ENCODE peak calls at places on chromosomes 11 and 22, in seven cellular contexts. U is astrocyte of the spinal cord; O is CD4-positive, alpha-beta T cell; D is GM19239; H is heart right ventricle; A is NCI-H1417; C is stimulated activated CD4-positive, alpha-beta T cell treated with anti-CD3 and anti-CD28 coated beads, Interleukin-2, amount 100 ng/mL, for 48 hours. X is an unnamed sample.

GRCh38 chr22:25919452-25919851 is 177.5 kb downstream of the MYO18B start:
- DNase-seq in U (no peak), O (no peak), D (no peak), H (no peak), A (peak), C (no peak), X (peak)

GRCh38 chr11:50170115-50170514 is 137.4 kb downstream of the OR4C45 start:
- DNase-seq in U (no peak), O (no peak), D (no peak), H (no peak), A (no peak), C (no peak), X (no peak)

GRCh38 chr11:113398669-113399430 is 11.3 kb downstream of the ANKK1 start:
- DNase-seq in U (no peak), O (no peak), D (no peak), H (no peak), A (no peak), C (no peak), X (no peak)

GRCh38 chr22:39433476-39434242 is 23.2 kb upstream of the MGAT3 start:
- DNase-seq in U (no peak), O (no peak), D (no peak), H (no peak), A (no peak), C (no peak), X (no peak)

GRCh38 chr22:19047993-19048392 is 74.2 kb downstream of the DGCR2 start:
- DNase-seq in U (no peak), O (no peak), D (no peak), H (no peak), A (no peak), C (no peak), X (no peak)

GRCh38 chr11:83241291-83241946 is 44.7 kb downstream of the CCDC90B start:
- DNase-seq in U (peak), O (no peak), D (peak), H (peak), A (peak), C (no peak), X (peak)

GRCh38 chr11:119356349-119357031 is 10.0 kb upstream of the MFRP start:
- DNase-seq in U (peak), O (peak), D (peak), H (peak), A (no peak), C (peak), X (peak)

GRCh38 chr22:26585104-26585790 is 4.7 kb downstream of the TPST2 start:
- DNase-seq in U (peak), O (no peak), D (no peak), H (peak), A (no peak), C (no peak), X (no peak)

GRCh38 chr11:18581825-18582224 is 6.7 kb downstream of the UEVLD start:
- DNase-seq in U (no peak), O (no peak), D (no peak), H (no peak), A (no peak), C (no peak), X (no peak)

GRCh38 chr11:75350743-75351540 is 519 bp downstream of the ARRB1 start:
- DNase-seq in U (no peak), O (peak), D (no peak), H (no peak), A (peak), C (no peak), X (no peak)

GRCh38 chr22:28855355-28856094 is 27.8 kb upstream of the ZNRF3 start:
- DNase-seq in U (peak), O (peak), D (peak), H (peak), A (peak), C (peak), X (peak)

GRCh38 chr11:96101146-96101545 is 177.2 kb upstream of the MTMR2 start:
- DNase-seq in U (no peak), O (no peak), D (no peak), H (no peak), A (no peak), C (no peak), X (no peak)

GRCh38 chr11:37748641-37749040 is 1150.6 kb upstream of the RAG2 start:
- DNase-seq in U (peak), O (no peak), D (no peak), H (no peak), A (no peak), C (no peak), X (no peak)

GRCh38 chr11:19790831-19791552 is 78.4 kb downstream of the NAV2 start:
- DNase-seq in U (no peak), O (no peak), D (no peak), H (no peak), A (no peak), C (no peak), X (no peak)

GRCh38 chr11:76159303-76159937 is 46.9 kb downstream of the WNT11 start:
- DNase-seq in U (no peak), O (no peak), D (no peak), H (no peak), A (no peak), C (no peak), X (no peak)

GRCh38 chr22:40385041-40385782 is 14.8 kb downstream of the SGSM3 start:
- DNase-seq in U (no peak), O (no peak), D (peak), H (no peak), A (no peak), C (no peak), X (no peak)

GRCh38 chr22:20392983-20393704 is 807 bp upstream of the ZNF74 start:
- DNase-seq in U (no peak), O (no peak), D (no peak), H (no peak), A (no peak), C (no peak), X (no peak)

GRCh38 chr22:27804016-27804415 is 2.5 kb upstream of the MN1 start:
- DNase-seq in U (no peak), O (no peak), D (no peak), H (no peak), A (no peak), C (no peak), X (no peak)

GRCh38 chr11:64874308-64874707 is 4.1 kb downstream of the EHD1 start:
- DNase-seq in U (peak), O (no peak), D (no peak), H (no peak), A (no peak), C (no peak), X (no peak)

GRCh38 chr11:33514079-33514690 is 186.4 kb downstream of the C11orf91 start:
- DNase-seq in U (no peak), O (no peak), D (no peak), H (no peak), A (no peak), C (no peak), X (no peak)

GRCh38 chr11:114062272-114062671 is 2.8 kb downstream of the ZBTB16 start:
- DNase-seq in U (no peak), O (no peak), D (no peak), H (no peak), A (no peak), C (no peak), X (no peak)

GRCh38 chr11:62574363-62575057 is 819 bp upstream of the EEF1G start:
- DNase-seq in U (no peak), O (no peak), D (peak), H (peak), A (peak), C (no peak), X (no peak)

GRCh38 chr11:16958833-16959232 is 55.4 kb downstream of the PLEKHA7 start:
- DNase-seq in U (no peak), O (no peak), D (no peak), H (no peak), A (peak), C (no peak), X (peak)

GRCh38 chr11:92267968-92268367 is 43.4 kb downstream of the FAT3 start:
- DNase-seq in U (no peak), O (no peak), D (no peak), H (no peak), A (no peak), C (no peak), X (no peak)

GRCh38 chr22:19848298-19849224 is 6.1 kb downstream of the GNB1L start:
- DNase-seq in U (no peak), O (no peak), D (no peak), H (no peak), A (no peak), C (no peak), X (no peak)

GRCh38 chr11:70498171-70498571 is 99.8 kb downstream of the CTTN start:
- DNase-seq in U (no peak), O (no peak), D (no peak), H (no peak), A (no peak), C (no peak), X (no peak)

GRCh38 chr11:304915-305833 is 2.4 kb upstream of the IFITM2 start:
- DNase-seq in U (peak), O (peak), D (peak), H (peak), A (peak), C (no peak), X (no peak)

GRCh38 chr22:40452730-40453487 is 82.5 kb downstream of the SGSM3 start:
- DNase-seq in U (no peak), O (no peak), D (no peak), H (no peak), A (no peak), C (no peak), X (no peak)

GRCh38 chr11:93123351-93123898 is 74.4 kb downstream of the SLC36A4 start:
- DNase-seq in U (peak), O (no peak), D (no peak), H (peak), A (no peak), C (no peak), X (no peak)

GRCh38 chr22:18029686-18030267 is 5.4 kb upstream of the MICAL3 start:
- DNase-seq in U (no peak), O (no peak), D (no peak), H (no peak), A (no peak), C (no peak), X (no peak)

GRCh38 chr11:122172352-122173073 is 56.5 kb upstream of the BLID start:
- DNase-seq in U (no peak), O (no peak), D (no peak), H (no peak), A (no peak), C (no peak), X (no peak)

GRCh38 chr22:31075961-31076360 is 5.2 kb upstream of the SMTN start:
- DNase-seq in U (no peak), O (no peak), D (no peak), H (peak), A (no peak), C (no peak), X (no peak)

GRCh38 chr11:60265373-60266214 is 14.9 kb upstream of the MS4A4A start:
- DNase-seq in U (peak), O (no peak), D (peak), H (peak), A (peak), C (peak), X (peak)

X was measured in NCI-H748 treated with DMSO at 0.1 percent for 48 hours.